ENCODE peak calls at places on chromosome 14, in ten cellular contexts. X is ACHN, E is H9, G is uterus, V is neural crest cell, D is left ventricle myocardium inferior, Q is AG04450, P is RCC 7860, A is NCI-H460, L is kidney tubule cell. N is an unnamed sample.

GRCh38 chr14:75223664-75224154 is 47.3 kb upstream of the TMED10 start:
- DNase-seq in E (peak; percentile 52), V (no peak), G (no peak), P (peak; percentile 3), A (no peak), D (peak; percentile 30), X (no peak), L (no peak), Q (no peak), N (no peak)

GRCh38 chr14:60622210-60622919 is 26.9 kb downstream of the SIX1 start:
- DNase-seq in E (no peak), A (no peak), X (no peak), G (no peak), V (no peak), L (no peak), Q (no peak), P (no peak), D (no peak), N (no peak)

GRCh38 chr14:77340389-77340788 is 19.6 kb downstream of the GSTZ1 start:
- DNase-seq in E (no peak), V (no peak), A (no peak), Q (no peak), P (no peak), D (no peak), L (no peak), G (no peak), X (no peak), N (no peak)

GRCh38 chr14:96051642-96052540 is 12.7 kb downstream of the C14orf132 start:
- DNase-seq in D (no peak), Q (no peak), P (no peak), V (no peak), G (no peak), L (no peak), E (peak; percentile 63), A (no peak), X (no peak), N (no peak)

GRCh38 chr14:91138511-91139359 is 24.9 kb downstream of the DGLUCY start:
- DNase-seq in D (no peak), G (no peak), E (peak; percentile 41), A (peak; percentile 38), L (peak; percentile 36), X (peak; percentile 52), P (no peak), V (no peak), Q (no peak), N (no peak)

GRCh38 chr14:64729386-64730060 is 25.3 kb downstream of the PLEKHG3 start:
- DNase-seq in D (peak; percentile 61), Q (no peak), X (no peak), A (no peak), P (no peak), L (no peak), G (no peak), V (no peak), E (no peak), N (no peak)

GRCh38 chr14:75861161-75861621 is 120.6 kb downstream of the TGFB3 start:
- DNase-seq in V (no peak), L (peak; percentile 48), X (peak; percentile 5), E (peak; percentile 38), A (no peak), Q (peak; percentile 34), P (peak; percentile 26), D (no peak), G (peak; percentile 56), N (no peak)

GRCh38 chr14:53044486-53044885 is 93.6 kb upstream of the FERMT2 start:
- DNase-seq in D (no peak), V (no peak), L (peak; percentile 46), Q (no peak), G (no peak), P (no peak), A (no peak), E (no peak), X (no peak), N (peak; percentile 54)

GRCh38 chr14:101226603-101227425 is 323.3 kb upstream of the RTL1 start:
- DNase-seq in P (no peak), X (no peak), A (no peak), V (no peak), D (no peak), L (no peak), G (no peak), Q (no peak), E (peak; percentile 21), N (no peak)

GRCh38 chr14:31449971-31450610 is 7.2 kb downstream of the DTD2 start:
- DNase-seq in V (no peak), L (peak; percentile 44), Q (no peak), G (no peak), X (peak; percentile 35), E (no peak), A (peak; percentile 45), P (no peak), D (no peak), N (no peak)

GRCh38 chr14:63273717-63274673 is 44.7 kb downstream of the GPHB5 start:
- DNase-seq in L (no peak), X (no peak), Q (no peak), D (peak; percentile 28), E (no peak), V (no peak), G (peak; percentile 64), P (no peak), A (no peak), N (no peak)

GRCh38 chr14:103284574-103285467 is 49.2 kb upstream of the EIF5 start:
- DNase-seq in X (no peak), Q (no peak), G (no peak), V (no peak), L (peak; percentile 59), A (no peak), E (no peak), D (no peak), P (no peak), N (no peak)

GRCh38 chr14:100147181-100147631 is 12.2 kb downstream of the DEGS2 start:
- DNase-seq in E (no peak), P (no peak), L (no peak), Q (no peak), A (no peak), G (no peak), X (no peak), D (no peak), V (no peak), N (no peak)

GRCh38 chr14:71322660-71323250 is 415.5 kb downstream of the PCNX1 start:
- DNase-seq in V (no peak), D (no peak), E (no peak), G (no peak), L (peak; percentile 54), X (peak; percentile 40), P (no peak), A (no peak), Q (no peak), N (no peak)

GRCh38 chr14:67520482-67520881 is 12.6 kb upstream of the PLEKHH1 start:
- DNase-seq in G (no peak), D (no peak), A (no peak), V (no peak), L (no peak), X (no peak), E (no peak), Q (no peak), P (no peak), N (no peak)

GRCh38 chr14:20438664-20439063 is 2.7 kb upstream of the KLHL33 start:
- DNase-seq in V (no peak), A (no peak), L (no peak), E (no peak), G (no peak), X (no peak), D (no peak), Q (no peak), P (no peak), N (no peak)

GRCh38 chr14:96077983-96078686 is 39.0 kb downstream of the C14orf132 start:
- DNase-seq in G (no peak), E (no peak), P (no peak), X (no peak), D (no peak), V (no peak), L (no peak), Q (no peak), A (no peak), N (no peak)

GRCh38 chr14:37262649-37263048 is 64.9 kb downstream of the MIPOL1 start:
- DNase-seq in A (no peak), V (no peak), L (no peak), P (no peak), G (no peak), X (no peak), E (no peak), D (no peak), Q (no peak), N (no peak)

GRCh38 chr14:24238123-24238522 is 4.3 kb downstream of the TINF2 start:
- DNase-seq in D (no peak), V (no peak), Q (no peak), G (no peak), A (no peak), X (no peak), L (peak; percentile 91), E (no peak), P (no peak), N (no peak)

GRCh38 chr14:89455412-89455811 is 38.4 kb upstream of the FOXN3 start:
- DNase-seq in A (no peak), Q (no peak), E (no peak), P (no peak), L (no peak), G (no peak), D (no peak), V (no peak), X (no peak), N (no peak)

GRCh38 chr14:38329236-38329635 is 73.3 kb upstream of the CLEC14A start:
- DNase-seq in X (no peak), G (no peak), V (no peak), A (no peak), E (no peak), Q (no peak), D (no peak), P (no peak), L (no peak), N (no peak)

GRCh38 chr14:95189400-95190162 is 32.3 kb upstream of the DICER1 start:
- DNase-seq in G (no peak), Q (no peak), A (no peak), X (no peak), E (no peak), V (no peak), P (no peak), L (no peak), D (no peak), N (no peak)

GRCh38 chr14:53539489-53540126 is 386.5 kb upstream of the DDHD1 start:
- DNase-seq in A (peak; percentile 59), E (peak; percentile 80), D (peak; percentile 67), G (peak; percentile 80), L (peak; percentile 73), V (peak; percentile 78), P (peak; percentile 5), Q (peak; percentile 70), X (peak; percentile 65), N (peak; percentile 50)

GRCh38 chr14:51014086-51014485 is 69.8 kb upstream of the PYGL start:
- DNase-seq in G (peak; percentile 58), V (no peak), D (no peak), L (peak; percentile 17), E (no peak), X (peak; percentile 58), P (peak; percentile 61), A (no peak), Q (peak; percentile 6), N (no peak)

GRCh38 chr14:105894978-105895881 is 368.8 kb downstream of the TMEM121 start:
- DNase-seq in A (no peak), P (no peak), X (no peak), G (no peak), Q (no peak), L (no peak), D (peak; percentile 11), E (no peak), V (no peak), N (no peak)

GRCh38 chr14:27995688-27996087 is 770.9 kb upstream of the FOXG1 start:
- DNase-seq in G (no peak), Q (no peak), X (no peak), V (no peak), E (no peak), L (no peak), D (no peak), A (no peak), P (no peak), N (no peak)

GRCh38 chr14:74190910-74191575 is 48.2 kb upstream of the VSX2 start:
- DNase-seq in Q (no peak), G (no peak), P (no peak), L (no peak), V (no peak), E (no peak), A (no peak), X (no peak), D (no peak), N (no peak)

GRCh38 chr14:99737956-99738667 is 54.0 kb downstream of the CYP46A1 start:
- DNase-seq in P (no peak), Q (no peak), V (no peak), X (no peak), L (no peak), E (no peak), G (no peak), D (no peak), A (no peak), N (no peak)

N was measured in non-pigmented ciliary epithelial cell.